ENCODE peak calls at places on chromosomes 4 and X, in nine cellular contexts. A is T-helper 1 cell; C is testis; V is mesenteric fat pad; H is NCI-H345; O is NCI-H1417; Z is stimulated activated CD8-positive, alpha-beta memory T cell treated with anti-CD3 and anti-CD28 coated beads, Interleukin-2, amount 100 ng/mL, for 48 hours; R is endothelial cell of umbilical vein; D is anterior cingulate cortex. I is an unnamed sample.

GRCh38 chr4:163548481-163549243 is 54.2 kb downstream of the TMA16 start:
- DNase-seq in A (no peak), C (peak), V (no peak), H (peak), O (peak), Z (no peak), R (peak), D (no peak), I (peak)

GRCh38 chr4:169567916-169568315 is 44.5 kb downstream of the NEK1 start:
- DNase-seq in A (no peak), C (no peak), V (no peak), H (no peak), O (no peak), Z (no peak), R (no peak), D (no peak), I (no peak)

GRCh38 chr4:23680616-23681518 is 209.0 kb downstream of the PPARGC1A start:
- DNase-seq in A (no peak), C (no peak), V (no peak), H (no peak), O (no peak), Z (no peak), R (no peak), D (no peak), I (no peak)

GRCh38 chr4:93827272-93827947 is 1.1 kb upstream of the ATOH1 start:
- DNase-seq in A (no peak), C (no peak), V (no peak), H (peak), O (peak), Z (no peak), R (no peak), D (no peak), I (no peak)

GRCh38 chrX:12906392-12906791 is at the start of gene TLR8:
- DNase-seq in A (no peak), C (no peak), V (no peak), H (no peak), O (no peak), Z (no peak), R (no peak), D (no peak), I (no peak)

GRCh38 chr4:173191623-173192041 is 23.0 kb downstream of the GALNT7 start:
- DNase-seq in A (no peak), C (no peak), V (no peak), H (no peak), O (no peak), Z (no peak), R (peak), D (no peak), I (no peak)

GRCh38 chrX:42087960-42088359 is 164.6 kb upstream of the CASK start:
- DNase-seq in A (no peak), C (no peak), V (no peak), H (no peak), O (no peak), Z (no peak), R (no peak), D (no peak), I (no peak)

GRCh38 chrX:115226929-115227328 is 7.0 kb downstream of the LRCH2 start:
- DNase-seq in A (no peak), C (no peak), V (no peak), H (peak), O (peak), Z (no peak), R (peak), D (no peak), I (no peak)

GRCh38 chr4:104941661-104942062 is 205.0 kb upstream of the TET2 start:
- DNase-seq in A (no peak), C (no peak), V (no peak), H (no peak), O (no peak), Z (no peak), R (no peak), D (no peak), I (no peak)

GRCh38 chrX:35292522-35292921 is 349.9 kb downstream of the FAM47B start:
- DNase-seq in A (no peak), C (no peak), V (no peak), H (no peak), O (no peak), Z (no peak), R (no peak), D (no peak), I (no peak)

GRCh38 chr4:5804656-5805055 is 88.2 kb downstream of the CRMP1 start:
- DNase-seq in A (no peak), C (no peak), V (no peak), H (no peak), O (no peak), Z (no peak), R (no peak), D (no peak), I (no peak)

GRCh38 chr4:37822220-37822619 is 4.3 kb upstream of the PGM2 start:
- DNase-seq in A (no peak), C (no peak), V (no peak), H (peak), O (peak), Z (no peak), R (no peak), D (no peak), I (peak)

GRCh38 chrX:15465347-15465746 is 27.8 kb downstream of the PIR start:
- DNase-seq in A (no peak), C (no peak), V (no peak), H (no peak), O (no peak), Z (no peak), R (no peak), D (no peak), I (no peak)

GRCh38 chr4:45324381-45325111 is 598.2 kb upstream of the GNPDA2 start:
- DNase-seq in A (no peak), C (no peak), V (no peak), H (no peak), O (no peak), Z (no peak), R (no peak), D (no peak), I (no peak)

GRCh38 chr4:5238106-5238505 is 186.8 kb downstream of the STK32B start:
- DNase-seq in A (no peak), C (no peak), V (no peak), H (no peak), O (no peak), Z (no peak), R (no peak), D (no peak), I (no peak)

GRCh38 chrX:76850851-76851250 is 423.3 kb downstream of the MAGEE1 start:
- DNase-seq in A (no peak), C (peak), V (no peak), H (no peak), O (no peak), Z (no peak), R (no peak), D (no peak), I (no peak)

I was measured in dermis microvascular lymphatic vessel endothelial cell.